ENCODE peak calls at places on chromosomes 4 and X, in eight cellular contexts. A is NCI-H345, O is NCI-H82, Y is GM04504, Q is EL, F is Ammon's horn, I is T follicular helper cell, R is frontal cortex. K is an unnamed sample.

GRCh38 chr4:81635128-81635527 is 163.4 kb upstream of the RASGEF1B start:
- DNase-seq in Q (no peak), A (peak), Y (no peak), I (no peak), O (no peak), R (no peak), F (no peak), K (no peak)

GRCh38 chr4:153486281-153487151 is 20.4 kb downstream of the TMEM131L start:
- DNase-seq in F (no peak), O (peak), I (no peak), Y (peak), Q (peak), R (no peak), A (no peak), K (peak)

GRCh38 chr4:38203609-38204008 is 243.4 kb downstream of the PTTG2 start:
- DNase-seq in F (no peak), A (no peak), Y (no peak), O (no peak), R (no peak), Q (no peak), I (no peak), K (no peak)

GRCh38 chr4:73348185-73348584 is 55.9 kb upstream of the ALB start:
- DNase-seq in Y (no peak), R (no peak), I (no peak), A (no peak), O (no peak), F (no peak), Q (no peak), K (no peak)

GRCh38 chrX:33336783-33337182 is 125.4 kb upstream of the DMD start:
- DNase-seq in I (no peak), Y (no peak), A (peak), O (peak), F (peak), R (no peak), Q (no peak), K (peak)

GRCh38 chr4:3657917-3658913 is 108.0 kb upstream of the ADRA2C start:
- DNase-seq in Y (no peak), R (no peak), Q (peak), I (no peak), O (no peak), F (no peak), A (peak), K (no peak)

GRCh38 chr4:73341454-73341853 is 62.6 kb upstream of the ALB start:
- DNase-seq in Q (peak), R (peak), O (peak), Y (peak), F (peak), I (no peak), A (peak), K (peak)

GRCh38 chr4:52643846-52644245 is 15.3 kb downstream of the USP46 start:
- DNase-seq in Y (peak), I (no peak), A (no peak), O (no peak), Q (peak), F (peak), R (no peak), K (peak)

K was measured in lung microvascular endothelial cell.